ENCODE peak calls at places on chromosomes 2 and 18, in four cellular contexts. K is HCT116, C is HepG2, M is K562. L is an unnamed sample.
A peak's percentile ranks its signal among the peaks of the same experiment; 100 is the strongest.

GRCh38 chr2:231336236-231336635 is 59.3 kb upstream of the B3GNT7 start:
- DNase-seq in K (no peak), C (no peak), M (no peak), L (no peak)

GRCh38 chr2:62452701-62453449 is 53.1 kb downstream of the TMEM17 start:
- DNase-seq in K (no peak), C (no peak), M (no peak), L (no peak)

GRCh38 chr18:64566461-64566860 is 417.6 kb upstream of the LINC00305 start:
- DNase-seq in K (no peak), C (no peak), M (no peak), L (no peak)

GRCh38 chr2:73759287-73759764 is 20.6 kb downstream of the DUSP11 start:
- DNase-seq in K (no peak), C (no peak), M (no peak), L (no peak)

GRCh38 chr2:24885221-24886113 is 34.6 kb downstream of the ADCY3 start:
- DNase-seq in K (no peak), C (no peak), M (no peak), L (no peak)

GRCh38 chr18:62610509-62611394 is 87.9 kb downstream of the ZCCHC2 start:
- DNase-seq in K (no peak), C (no peak), M (peak; percentile 72), L (peak; percentile 73)

GRCh38 chr2:241352227-241352626 is 3.9 kb upstream of the FARP2 start:
- DNase-seq in K (no peak), C (no peak), M (no peak), L (no peak)

GRCh38 chr2:226211439-226211838 is 588.2 kb downstream of the IRS1 start:
- DNase-seq in K (peak; percentile 45), C (no peak), M (no peak), L (no peak)

GRCh38 chr2:24124003-24124585 is 825 bp downstream of the FAM228B start:
- DNase-seq in K (no peak), C (no peak), M (no peak), L (no peak)

GRCh38 chr18:58805482-58806187 is 59.0 kb upstream of the ZNF532 start:
- DNase-seq in K (no peak), C (no peak), M (no peak), L (no peak)

GRCh38 chr2:148812306-148812705 is 62.7 kb upstream of the KIF5C start:
- DNase-seq in K (no peak), C (no peak), M (no peak), L (peak; percentile 39)

GRCh38 chr2:233064526-233065199 is 4.5 kb downstream of the INPP5D start:
- DNase-seq in K (no peak), C (no peak), M (no peak), L (no peak)

GRCh38 chr2:38676681-38677080 is 10.8 kb downstream of the GALM start:
- DNase-seq in K (no peak), C (no peak), M (no peak), L (no peak)

GRCh38 chr18:70271742-70272141 is 17.1 kb upstream of the SOCS6 start:
- DNase-seq in K (no peak), C (no peak), M (no peak), L (no peak)

GRCh38 chr18:23580677-23581367 is 5.5 kb downstream of the NPC1 start:
- DNase-seq in K (no peak), C (no peak), M (no peak), L (no peak)

GRCh38 chr18:9696112-9696511 is 12.0 kb upstream of the RAB31 start:
- DNase-seq in K (no peak), C (no peak), M (no peak), L (no peak)

GRCh38 chr2:207131634-207132418 is 33.9 kb downstream of the KLF7 start:
- DNase-seq in K (no peak), C (no peak), M (no peak), L (no peak)

GRCh38 chr2:96140941-96141623 is 2.8 kb upstream of the ASTL start:
- DNase-seq in K (no peak), C (no peak), M (no peak), L (no peak)

GRCh38 chr2:212892193-212892592 is 259.2 kb downstream of the IKZF2 start:
- DNase-seq in K (peak; percentile 55), C (peak; percentile 46), M (peak; percentile 2), L (no peak)

GRCh38 chr2:20568501-20569463 is 82.1 kb downstream of the HS1BP3 start:
- DNase-seq in K (no peak), C (no peak), M (no peak), L (no peak)

GRCh38 chr2:161913865-161914264 is 160.2 kb downstream of the DPP4 start:
- DNase-seq in K (peak; percentile 21), C (no peak), M (no peak), L (no peak)

GRCh38 chr2:225842939-225843338 is 443.4 kb downstream of the NYAP2 start:
- DNase-seq in K (no peak), C (no peak), M (no peak), L (no peak)

GRCh38 chr2:156565066-156565710 is 129.0 kb downstream of the GPD2 start:
- DNase-seq in K (no peak), C (no peak), M (no peak), L (no peak)

GRCh38 chr2:202149953-202150352 is 76.9 kb downstream of the KIAA2012 start:
- DNase-seq in K (no peak), C (no peak), M (no peak), L (no peak)

GRCh38 chr2:202152104-202152771 is 79.2 kb downstream of the KIAA2012 start:
- DNase-seq in K (no peak), C (no peak), M (no peak), L (no peak)

GRCh38 chr2:202149155-202149762 is 76.2 kb downstream of the KIAA2012 start:
- DNase-seq in K (no peak), C (no peak), M (no peak), L (no peak)

GRCh38 chr2:202148515-202149154 is 75.6 kb downstream of the KIAA2012 start:
- DNase-seq in K (no peak), C (no peak), M (no peak), L (no peak)

DNA sequence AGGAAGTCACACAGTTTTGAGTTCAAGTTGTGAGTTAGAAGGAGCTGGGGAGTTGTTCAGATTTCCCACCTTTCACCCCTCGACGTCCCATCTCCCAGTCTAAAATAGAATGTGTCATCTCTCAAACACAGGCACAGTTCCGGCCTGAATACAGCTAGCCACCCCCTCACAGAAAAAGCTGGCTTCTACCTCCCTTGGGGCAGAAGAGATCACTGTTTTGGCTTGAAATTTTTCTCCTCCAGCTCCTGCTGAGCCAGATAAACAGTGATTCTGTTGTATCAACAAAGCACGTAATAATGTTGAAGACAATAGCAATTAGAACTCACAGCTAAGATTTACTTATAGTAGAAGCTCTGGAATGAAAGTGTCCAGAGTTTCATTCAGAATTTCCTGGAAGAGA is 74.7 kb downstream of the KIAA2012 start:
- DNase-seq in K (no peak), C (no peak), M (no peak), L (no peak)
- H2AFZ ChIP-seq in K (no peak overlapping the region), C (no peak overlapping the region), M (no peak overlapping the region), L (no peak overlapping the region)

DNA sequence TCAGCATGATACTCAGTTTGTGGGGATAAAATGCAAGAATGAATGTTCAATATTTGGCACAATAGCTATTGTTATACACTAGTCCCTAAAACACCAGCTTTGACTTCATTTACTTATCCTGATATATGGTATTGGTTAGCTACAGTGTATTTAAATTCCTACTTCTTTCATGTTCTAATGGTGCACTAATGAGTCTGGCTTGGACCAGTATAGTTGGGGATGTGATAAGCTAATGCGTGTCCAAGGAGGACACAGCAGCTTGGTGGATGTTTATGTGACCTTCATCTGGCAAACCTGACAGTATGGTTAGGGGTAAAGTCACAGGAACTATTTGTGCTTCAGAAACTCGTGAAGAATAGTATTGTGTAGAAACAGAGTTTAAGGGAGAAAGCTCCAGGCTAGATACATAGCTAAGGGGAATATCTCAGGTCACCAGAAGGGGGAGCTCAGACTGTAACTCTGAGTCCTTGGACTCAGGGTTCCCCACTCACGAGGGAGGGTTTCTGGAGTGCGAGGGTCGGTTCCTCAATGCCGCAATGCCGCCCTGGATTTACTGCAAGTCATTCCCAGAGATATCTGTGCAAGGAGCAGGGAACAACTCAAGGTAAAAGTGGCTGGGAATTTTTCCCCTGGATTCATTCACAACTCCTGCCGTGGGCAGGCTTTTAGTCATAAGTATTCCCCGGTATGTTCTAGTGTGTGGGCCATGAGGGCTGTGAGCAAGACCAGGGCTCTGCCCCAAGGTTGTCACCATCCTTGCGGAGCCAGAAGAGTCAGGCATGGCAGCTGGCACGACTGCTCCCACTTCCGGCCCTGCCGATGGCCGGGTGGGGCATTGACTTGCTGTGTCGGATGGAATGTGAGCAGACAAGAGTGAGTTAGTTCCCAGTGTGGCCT is 14.5 kb downstream of the IL1R2 start:
- DNase-seq in K (peak; percentile 44), C (peak; percentile 73), M (peak; percentile 76), L (peak; percentile 9)
- TF ChIP-seq FOSL1 in K (no peak), C (no peak), M (no peak), L (no peak)

GRCh38 chr18:33181016-33181415 is 259.5 kb downstream of the CCDC178 start:
- DNase-seq in K (no peak), C (no peak), M (no peak), L (no peak)
- H2AFZ ChIP-seq in K (no peak overlapping the region), C (no peak overlapping the region), M (no peak overlapping the region), L (peak overlapping the region; percentile 25)

GRCh38 chr2:101325425-101325824 is 16.9 kb upstream of the RNF149 start:
- DNase-seq in K (no peak), C (no peak), M (no peak), L (no peak)
- TF ChIP-seq FOSL1 in K (no peak), C (no peak), M (no peak), L (no peak)

GRCh38 chr2:180033993-180034894 is 27.1 kb upstream of the CWC22 start:
- DNase-seq in K (no peak), C (no peak), M (peak; percentile 73), L (no peak)

GRCh38 chr2:180029575-180029974 is 22.5 kb upstream of the CWC22 start:
- DNase-seq in K (no peak), C (no peak), M (no peak), L (no peak)
- H2AFZ ChIP-seq in K (no peak overlapping the region), C (no peak overlapping the region), M (no peak overlapping the region), L (no peak overlapping the region)

GRCh38 chr2:238240761-238241711 is 1.2 kb upstream of the HES6 start:
- DNase-seq in K (peak; percentile 41), C (no peak), M (peak; percentile 55), L (peak; percentile 85)
- TF ChIP-seq FOSL1 in K (no peak), C (no peak), M (no peak), L (no peak)

DNA sequence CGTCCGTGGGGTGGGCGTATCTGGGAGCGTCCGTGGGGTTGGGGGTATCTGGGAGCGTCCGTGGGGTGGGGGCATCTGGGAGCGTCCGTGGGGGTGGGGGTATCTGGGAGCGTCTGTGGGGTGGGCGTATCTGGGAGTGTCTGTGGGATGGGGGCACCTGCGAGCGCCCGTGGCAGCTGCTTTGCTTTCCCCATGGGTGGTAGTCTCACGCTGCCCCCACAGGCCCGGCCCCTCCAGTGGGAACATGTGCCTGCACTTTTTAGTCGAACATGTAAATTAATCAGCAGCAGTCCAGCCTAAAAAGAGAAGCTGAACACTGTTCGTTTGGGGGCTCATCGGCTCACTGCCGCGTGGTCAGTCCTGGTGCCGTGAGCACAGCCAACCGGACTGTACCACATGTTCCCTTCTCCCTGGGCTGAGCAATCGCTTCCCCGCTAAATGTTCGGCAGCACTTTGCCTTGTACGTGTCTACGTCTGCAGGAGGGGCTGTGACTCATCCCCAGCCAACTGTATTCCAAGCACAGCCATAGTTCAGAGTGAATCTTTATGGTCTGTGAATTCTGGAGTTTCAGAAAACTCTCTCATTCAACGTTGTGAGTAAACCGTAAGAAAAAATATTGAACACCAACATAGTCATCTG is 271.5 kb downstream of the AGAP1 start:
- DNase-seq in K (peak; percentile 55), C (no peak), M (peak; percentile 4), L (no peak)
- H2AFZ ChIP-seq in K (no peak overlapping the region), C (no peak overlapping the region), M (no peak overlapping the region), L (no peak overlapping the region)

GRCh38 chr2:39834426-39834825 is 55.4 kb upstream of the THUMPD2 start:
- DNase-seq in K (no peak), C (no peak), M (no peak), L (no peak)
- TF ChIP-seq FOSL1 in K (no peak), C (no peak), M (no peak), L (no peak)

L was measured in H1.